ENCODE peak calls at places on chromosomes 12 and 14, in six cellular contexts. H is AG04450; M is heart right ventricle; T is left ventricle myocardium inferior; U is T-helper 22 cell; W is effector memory CD4-positive, alpha-beta T cell. R is an unnamed sample.

GRCh38 chr12:112752298-112752697 is 39.2 kb upstream of the RPH3A start:
- DNase-seq in M (no peak), T (no peak), W (no peak), H (no peak), U (no peak), R (no peak)

GRCh38 chr14:39967885-39968284 is 535.7 kb upstream of the FBXO33 start:
- DNase-seq in H (no peak), U (no peak), W (no peak), M (no peak), T (no peak), R (no peak)

GRCh38 chr12:132646850-132647249 is 28.3 kb downstream of the P2RX2 start:
- DNase-seq in M (no peak), U (no peak), W (no peak), H (no peak), T (no peak), R (no peak)

GRCh38 chr12:1776139-1776975 is 44.0 kb upstream of the LRTM2 start:
- DNase-seq in T (no peak), M (no peak), H (no peak), U (no peak), W (no peak), R (no peak)

GRCh38 chr12:102376251-102376747 is 104.1 kb downstream of the IGF1 start:
- DNase-seq in H (no peak), U (no peak), T (no peak), W (no peak), M (no peak), R (no peak)

GRCh38 chr12:66636771-66637170 is 42.1 kb downstream of the GRIP1 start:
- DNase-seq in U (no peak), T (peak), H (no peak), M (peak), W (no peak), R (no peak)

GRCh38 chr14:89543420-89543790 is 126.4 kb upstream of the FOXN3 start:
- DNase-seq in H (no peak), W (no peak), M (no peak), T (no peak), U (no peak), R (no peak)

GRCh38 chr12:18492372-18493025 is 231.2 kb downstream of the PIK3C2G start:
- DNase-seq in W (no peak), M (no peak), H (peak), U (no peak), T (no peak), R (no peak)

GRCh38 chr12:105018001-105018400 is 31.9 kb downstream of the NOPCHAP1 start:
- DNase-seq in U (no peak), T (no peak), W (no peak), M (no peak), H (no peak), R (no peak)

GRCh38 chr12:53987748-53988147 is 2.8 kb downstream of the HOXC10 start:
- DNase-seq in T (no peak), M (no peak), W (no peak), H (no peak), U (no peak), R (no peak)

GRCh38 chr14:83425138-83425537 is 1891.5 kb upstream of the SEL1L start:
- DNase-seq in H (no peak), U (no peak), T (no peak), M (no peak), W (no peak), R (no peak)

GRCh38 chr14:91755560-91755959 is 23.7 kb upstream of the CATSPERB start:
- DNase-seq in H (no peak), W (no peak), T (no peak), M (no peak), U (no peak), R (no peak)